ENCODE peak calls at places on chromosomes 16 and 17, in seven cellular contexts. W is SK-N-SH, Q is HCT116, R is HepG2, G is GM12878, K is H1, X is SK-N-MC. Z is an unnamed sample.

GRCh38 chr17:28074010-28074409 is 31.5 kb downstream of the NLK start:
- DNase-seq in W (no peak), R (no peak), K (no peak), X (no peak), G (no peak), Q (no peak), Z (no peak)

GRCh38 chr17:58269557-58270291 is 11.0 kb downstream of the MPO start:
- DNase-seq in R (no peak), G (no peak), W (peak; percentile 13), X (no peak), Q (no peak), K (no peak), Z (no peak)

GRCh38 chr17:79874329-79874981 is 35.2 kb upstream of the CBX4 start:
- DNase-seq in G (no peak), Q (peak; percentile 72), X (no peak), W (peak; percentile 80), K (no peak), R (peak; percentile 48), Z (peak; percentile 46)

GRCh38 chr16:22348296-22348695 is 26.1 kb downstream of the CDR2 start:
- DNase-seq in X (no peak), G (no peak), R (no peak), Q (no peak), K (no peak), W (no peak), Z (no peak)

GRCh38 chr17:36808181-36808661 is 129.1 kb upstream of the LHX1 start:
- DNase-seq in K (no peak), R (no peak), X (no peak), G (no peak), W (peak; percentile 91), Q (no peak), Z (no peak)

GRCh38 chr17:68020451-68020779 is 15.1 kb upstream of the KPNA2 start:
- DNase-seq in G (no peak), W (no peak), Q (no peak), R (peak; percentile 41), K (no peak), X (no peak), Z (peak; percentile 29)

GRCh38 chr17:10151667-10152496 is 46.5 kb downstream of the GAS7 start:
- DNase-seq in K (no peak), R (no peak), G (no peak), W (no peak), Q (no peak), X (no peak), Z (no peak)

GRCh38 chr17:67836205-67836987 is 11.1 kb downstream of the BPTF start:
- DNase-seq in X (no peak), W (no peak), K (no peak), Q (no peak), G (no peak), R (no peak), Z (no peak)

GRCh38 chr17:38915639-38915995 is 9.8 kb upstream of the LASP1NB start:
- DNase-seq in K (no peak), G (no peak), R (no peak), W (peak; percentile 47), X (no peak), Q (no peak), Z (no peak)

GRCh38 chr17:7923290-7923628 is 6.4 kb downstream of the KCNAB3 start:
- DNase-seq in G (no peak), R (no peak), Q (no peak), K (no peak), W (no peak), X (no peak), Z (no peak)

GRCh38 chr16:48231675-48232214 is 12.4 kb upstream of the LONP2 start:
- DNase-seq in K (peak; percentile 29), X (peak; percentile 2), R (peak; percentile 49), G (no peak), Q (peak; percentile 35), W (peak; percentile 45), Z (peak; percentile 53)

GRCh38 chr16:28826141-28826540 is 3.3 kb downstream of the ATXN2L start:
- DNase-seq in R (no peak), K (no peak), W (no peak), Q (no peak), G (no peak), X (no peak), Z (no peak)

GRCh38 chr17:29948460-29949185 is 7.2 kb downstream of the EFCAB5 start:
- DNase-seq in R (no peak), Q (no peak), K (no peak), X (no peak), W (no peak), G (no peak), Z (no peak)

GRCh38 chr16:12096828-12097522 is 120.4 kb downstream of the SNX29 start:
- DNase-seq in G (no peak), W (no peak), R (no peak), X (no peak), K (no peak), Q (no peak), Z (no peak)

GRCh38 chr17:33858682-33859081 is 396.4 kb upstream of the CCL2 start:
- DNase-seq in K (no peak), X (no peak), W (no peak), R (no peak), G (no peak), Q (no peak), Z (no peak)

GRCh38 chr17:12085076-12085949 is 64.6 kb downstream of the MAP2K4 start:
- DNase-seq in K (no peak), Q (no peak), R (peak; percentile 39), G (no peak), W (no peak), X (no peak), Z (no peak)

GRCh38 chr16:23433261-23433920 is 19.6 kb downstream of the COG7 start:
- DNase-seq in G (no peak), Q (no peak), K (no peak), W (no peak), X (no peak), R (peak; percentile 38), Z (no peak)

GRCh38 chr16:79698341-79698753 is 97.8 kb upstream of the MAF start:
- DNase-seq in R (no peak), Q (no peak), X (no peak), K (no peak), G (no peak), W (no peak), Z (no peak)

GRCh38 chr17:77579717-77580116 is 378.8 kb upstream of the TNRC6C start:
- DNase-seq in W (no peak), G (no peak), X (no peak), K (no peak), Q (no peak), R (no peak), Z (no peak)

DNA sequence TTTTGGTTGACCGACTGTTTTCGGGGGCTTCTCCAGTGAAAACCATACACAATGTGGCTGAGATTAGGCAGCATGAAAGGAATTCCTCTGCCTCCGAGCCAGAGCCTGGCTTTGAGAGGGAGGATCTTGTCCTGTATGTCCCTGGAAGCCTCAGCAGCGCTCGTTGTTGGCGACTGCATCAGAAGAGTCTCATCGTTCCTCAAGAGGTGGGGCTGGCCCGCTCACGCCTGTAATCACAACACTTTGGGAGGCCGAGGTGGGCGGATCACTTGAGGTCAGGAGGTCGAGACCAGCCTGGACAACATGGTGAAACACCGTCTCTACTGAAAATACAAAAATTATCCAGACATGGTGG is 15.0 kb downstream of the HS3ST6 start:
- DNase-seq in W (no peak), X (no peak), R (no peak), Q (no peak), G (no peak), K (no peak), Z (no peak)
- TF ChIP-seq POLR2AphosphoS5 in W (no peak), X (no peak), R (no peak), Q (no peak), G (no peak), K (no peak), Z (no peak)

GRCh38 chr17:76562734-76563148 is 22.9 kb downstream of the PRCD start:
- DNase-seq in G (no peak), W (peak; percentile 27), R (no peak), K (no peak), Q (no peak), X (no peak), Z (peak; percentile 50)

GRCh38 chr17:76560036-76560876 is 20.4 kb downstream of the PRCD start:
- DNase-seq in X (no peak), Q (no peak), R (no peak), G (no peak), W (no peak), K (no peak), Z (no peak)

GRCh38 chr17:76561332-76561731 is 21.5 kb downstream of the PRCD start:
- DNase-seq in R (no peak), G (no peak), X (no peak), K (no peak), Q (no peak), W (no peak), Z (peak; percentile 77)

GRCh38 chr17:76560877-76561221 is 21.0 kb downstream of the PRCD start:
- DNase-seq in R (no peak), X (no peak), G (no peak), K (no peak), Q (no peak), W (no peak), Z (no peak)

DNA sequence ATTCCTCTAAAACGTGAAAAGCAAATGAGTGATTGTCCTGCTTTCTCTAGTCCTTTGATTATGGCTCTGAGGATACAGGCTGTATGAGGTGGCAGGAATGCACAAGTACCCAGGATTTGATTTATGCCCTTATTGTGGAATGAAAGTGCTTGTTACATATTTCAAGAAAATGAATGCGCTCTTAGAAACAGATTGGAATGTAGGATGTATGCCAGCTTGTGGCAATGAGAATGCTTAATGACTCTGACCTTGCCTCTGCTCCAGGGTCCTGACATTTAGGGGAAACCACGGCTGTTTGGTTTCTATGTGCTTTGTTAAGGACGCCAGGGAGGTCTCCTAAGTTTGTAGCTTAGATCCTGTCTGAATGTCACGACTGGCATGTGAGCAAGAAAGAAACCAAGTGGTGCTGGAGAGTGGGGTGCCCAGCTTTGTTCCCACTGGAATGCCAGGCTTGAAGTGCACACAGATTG is 22.0 kb downstream of the PRCD start:
- DNase-seq in Q (no peak), K (no peak), R (no peak), X (no peak), W (no peak), G (no peak), Z (peak; percentile 66)
- H3K9ac ChIP-seq in Q (no peak overlapping the region), K (no peak overlapping the region), R (no peak overlapping the region), X (peak overlapping the region; percentile 32), W (peak overlapping the region; percentile 33), G (peak overlapping the region; percentile 99), Z (peak overlapping the region; percentile 68)

DNA sequence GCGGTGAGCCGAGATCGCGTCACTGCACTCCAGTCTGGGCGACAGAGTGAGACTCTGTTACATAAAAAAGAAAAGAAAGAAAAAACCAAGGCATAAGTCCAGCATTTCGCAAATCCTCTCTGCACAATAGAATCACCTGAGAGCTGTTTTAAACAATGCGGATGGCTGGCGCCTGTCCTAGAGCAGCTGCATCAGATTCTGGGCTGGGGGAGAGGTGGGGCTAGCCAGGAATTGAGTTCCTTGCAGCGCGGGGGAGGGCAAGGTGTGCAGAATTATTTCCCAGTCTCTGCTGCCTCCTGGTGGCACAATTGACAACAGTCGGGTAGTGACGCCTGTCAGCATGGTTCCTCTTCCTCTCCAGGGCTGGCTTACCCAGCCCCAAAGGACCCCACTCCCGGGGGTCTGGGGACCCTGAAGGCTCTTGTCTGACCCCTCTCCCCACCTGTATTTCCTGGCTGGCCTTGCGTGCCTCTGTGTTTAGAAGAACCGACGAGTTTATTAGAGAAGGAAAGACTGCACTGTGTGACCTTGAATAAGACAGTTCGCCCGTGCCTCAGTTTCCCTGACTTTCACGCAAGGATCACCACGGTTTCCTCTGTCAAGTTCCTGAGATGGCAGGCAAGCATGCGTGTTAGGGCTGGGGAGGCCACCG is 41.1 kb upstream of the PLCG2 start:
- DNase-seq in W (peak; percentile 84), Q (peak; percentile 79), K (peak; percentile 73), R (peak; percentile 74), G (peak; percentile 80), X (no peak), Z (peak; percentile 81)
- TF ChIP-seq POLR2AphosphoS5 in W (no peak), Q (no peak), K (no peak), R (no peak), G (no peak), X (no peak), Z (no peak)

GRCh38 chr16:59988591-59988990 is 1254.5 kb upstream of the GOT2 start:
- DNase-seq in R (no peak), K (no peak), W (no peak), X (no peak), Q (no peak), G (no peak), Z (no peak)
- H3K9ac ChIP-seq in R (no peak overlapping the region), K (no peak overlapping the region), W (no peak overlapping the region), X (no peak overlapping the region), Q (no peak overlapping the region), G (no peak overlapping the region), Z (no peak overlapping the region)

Z was measured in endothelial cell of umbilical vein.